ENCODE peak calls at places on chromosomes 2 and 18, in seven cellular contexts. J is body of pancreas; F is right lobe of liver; U is CD8-positive, alpha-beta T cell; W is HCT116; R is Peyer's patch; Z is GM23248. O is an unnamed sample. For H3K4me1, the result is how much of the 10 kb centered on the place peaks cover.

GRCh38 chr2:100422320-100422719 is 4.9 kb upstream of the CHST10 start:
- DNase-seq in W (peak), R (no peak), F (no peak), J (peak), U (no peak), Z (peak), O (no peak)

GRCh38 chr2:74387346-74387745 is 7.2 kb upstream of the DCTN1 start:
- DNase-seq in R (no peak), F (no peak), Z (peak), W (no peak), U (no peak), J (no peak), O (no peak)

GRCh38 chr2:42186378-42186777 is 17.2 kb downstream of the EML4 start:
- DNase-seq in R (no peak), W (no peak), J (no peak), Z (no peak), U (no peak), F (no peak), O (no peak)

GRCh38 chr2:69026026-69026425 is 13.0 kb downstream of the ANTXR1 start:
- DNase-seq in F (no peak), W (peak), J (peak), Z (peak), R (no peak), U (no peak), O (no peak)

GRCh38 chr2:223760838-223761502 is 76.4 kb downstream of the AP1S3 start:
- DNase-seq in Z (peak), R (peak), F (peak), U (peak), W (peak), J (peak), O (no peak)

GRCh38 chr18:79948719-79949411 is 2.6 kb downstream of the SLC66A2 start:
- DNase-seq in F (peak), W (no peak), U (no peak), Z (no peak), J (no peak), R (no peak), O (no peak)

GRCh38 chr2:127683056-127683455 is 7.7 kb upstream of the LIMS2 start:
- DNase-seq in R (no peak), U (no peak), W (no peak), F (no peak), J (no peak), Z (no peak), O (no peak)

GRCh38 chr18:36583155-36583745 is 245.6 kb downstream of the TPGS2 start:
- DNase-seq in U (no peak), F (no peak), R (no peak), W (no peak), Z (no peak), J (no peak), O (no peak)

GRCh38 chr18:23143059-23143831 is 8.0 kb downstream of the CABLES1 start:
- DNase-seq in Z (peak), U (no peak), R (no peak), W (peak), F (no peak), J (peak), O (no peak)

GRCh38 chr2:26172866-26173595 is at the start of gene GAREM2:
- DNase-seq in U (no peak), R (no peak), W (no peak), Z (peak), F (no peak), J (no peak), O (no peak)

GRCh38 chr2:157922341-157922740 is 46.2 kb upstream of the ACVR1 start:
- DNase-seq in F (no peak), J (no peak), Z (no peak), U (no peak), W (no peak), R (no peak), O (no peak)

GRCh38 chr2:173740639-173741038 is 224.5 kb downstream of the SP3 start:
- DNase-seq in J (no peak), W (no peak), R (no peak), U (no peak), F (no peak), Z (no peak), O (no peak)

GRCh38 chr2:64938607-64939285 is 50.5 kb upstream of the SLC1A4 start:
- DNase-seq in Z (no peak), J (no peak), R (no peak), U (no peak), F (no peak), W (no peak), O (no peak)

GRCh38 chr2:177636672-177637071 is 244.1 kb downstream of the AGPS start:
- DNase-seq in W (no peak), F (no peak), U (no peak), J (no peak), Z (no peak), R (no peak), O (no peak)

GRCh38 chr2:227406177-227407031 is 18.7 kb upstream of the SCYGR1 start:
- DNase-seq in J (peak), U (no peak), W (peak), F (peak), R (no peak), Z (peak), O (no peak)

GRCh38 chr18:50170004-50170403 is 24.9 kb downstream of the MYO5B start:
- DNase-seq in U (no peak), J (no peak), F (no peak), W (no peak), R (no peak), Z (no peak), O (no peak)

GRCh38 chr2:31339696-31340095 is 74.8 kb downstream of the XDH start:
- DNase-seq in Z (no peak), W (no peak), R (no peak), U (no peak), J (no peak), F (no peak), O (no peak)

GRCh38 chr18:48454146-48454796 is 45.1 kb upstream of the ZBTB7C start:
- DNase-seq in F (no peak), Z (no peak), W (no peak), U (no peak), R (no peak), J (peak), O (no peak)

GRCh38 chr2:133130548-133131246 is 437.6 kb downstream of the NCKAP5 start:
- DNase-seq in J (no peak), W (no peak), F (no peak), R (no peak), U (no peak), Z (peak), O (no peak)

GRCh38 chr2:1436369-1436768 is 23.1 kb downstream of the TPO start:
- DNase-seq in U (no peak), R (no peak), J (no peak), Z (no peak), W (no peak), F (no peak), O (no peak)

GRCh38 chr2:176083796-176084261 is at the start of gene EVX2:
- DNase-seq in Z (no peak), U (no peak), J (no peak), W (no peak), R (no peak), F (no peak), O (no peak)

GRCh38 chr2:61328707-61329251 is 142.1 kb downstream of the USP34 start:
- DNase-seq in Z (peak), R (no peak), J (no peak), F (no peak), W (peak), U (no peak), O (no peak)

GRCh38 chr2:237451582-237452469 is 35.2 kb upstream of the MLPH start:
- DNase-seq in U (no peak), F (no peak), J (no peak), R (no peak), Z (no peak), W (no peak), O (no peak)

GRCh38 chr2:26628561-26629345 is 12.4 kb downstream of the CIB4 start:
- DNase-seq in J (peak), Z (no peak), W (no peak), F (no peak), U (no peak), R (no peak), O (no peak)

GRCh38 chr2:7736646-7737305 is 819.6 kb downstream of the RNF144A start:
- DNase-seq in J (no peak), Z (peak), R (no peak), F (no peak), U (no peak), W (no peak), O (no peak)

GRCh38 chr2:227163445-227163997 is 484 bp downstream of the COL4A4 start:
- DNase-seq in J (peak), Z (peak), U (no peak), F (no peak), R (peak), W (no peak), O (no peak)

GRCh38 chr2:157782057-157782845 is 93.9 kb downstream of the ACVR1 start:
- DNase-seq in W (no peak), Z (peak), J (no peak), U (no peak), R (no peak), F (no peak), O (no peak)

GRCh38 chr2:112184121-112184520 is 45.9 kb downstream of the FBLN7 start:
- DNase-seq in F (no peak), R (no peak), U (no peak), W (no peak), Z (no peak), J (no peak), O (no peak)

GRCh38 chr2:198098918-198099317 is 294.5 kb downstream of the PLCL1 start:
- DNase-seq in F (no peak), R (no peak), J (no peak), Z (peak), W (no peak), U (no peak), O (no peak)

GRCh38 chr18:73458186-73458964 is 590.6 kb upstream of the NETO1 start:
- DNase-seq in J (no peak), F (no peak), W (no peak), R (no peak), U (no peak), Z (peak), O (no peak)

GRCh38 chr2:45121236-45121927 is 112.1 kb upstream of the SIX2 start:
- DNase-seq in W (no peak), F (no peak), Z (no peak), U (no peak), R (no peak), J (no peak), O (no peak)

GRCh38 chr18:3048121-3048520 is 35.2 kb upstream of the LPIN2 start:
- DNase-seq in W (no peak), F (no peak), R (no peak), J (no peak), Z (no peak), U (no peak), O (no peak)

GRCh38 chr2:1081411-1082225 is 131.0 kb downstream of the SNTG2 start:
- DNase-seq in U (no peak), Z (peak), R (no peak), F (no peak), W (no peak), J (peak), O (no peak)

GRCh38 chr2:9753665-9754531 is 89.4 kb upstream of the TAF1B start:
- DNase-seq in W (no peak), F (no peak), U (peak), J (no peak), Z (no peak), R (peak), O (peak)

GRCh38 chr18:27862056-27862682 is 314.8 kb downstream of the CDH2 start:
- DNase-seq in Z (no peak), U (no peak), F (no peak), W (no peak), R (no peak), J (no peak), O (no peak)

GRCh38 chr2:230868947-230869690 is 4.4 kb downstream of the ITM2C start:
- DNase-seq in Z (no peak), U (no peak), R (peak), J (no peak), W (no peak), F (no peak), O (no peak)

GRCh38 chr18:12702221-12703095 is at the start of the genes CEP76 and PSMG2:
- DNase-seq in Z (peak), R (peak), U (peak), F (peak), J (peak), W (peak), O (peak)

DNA sequence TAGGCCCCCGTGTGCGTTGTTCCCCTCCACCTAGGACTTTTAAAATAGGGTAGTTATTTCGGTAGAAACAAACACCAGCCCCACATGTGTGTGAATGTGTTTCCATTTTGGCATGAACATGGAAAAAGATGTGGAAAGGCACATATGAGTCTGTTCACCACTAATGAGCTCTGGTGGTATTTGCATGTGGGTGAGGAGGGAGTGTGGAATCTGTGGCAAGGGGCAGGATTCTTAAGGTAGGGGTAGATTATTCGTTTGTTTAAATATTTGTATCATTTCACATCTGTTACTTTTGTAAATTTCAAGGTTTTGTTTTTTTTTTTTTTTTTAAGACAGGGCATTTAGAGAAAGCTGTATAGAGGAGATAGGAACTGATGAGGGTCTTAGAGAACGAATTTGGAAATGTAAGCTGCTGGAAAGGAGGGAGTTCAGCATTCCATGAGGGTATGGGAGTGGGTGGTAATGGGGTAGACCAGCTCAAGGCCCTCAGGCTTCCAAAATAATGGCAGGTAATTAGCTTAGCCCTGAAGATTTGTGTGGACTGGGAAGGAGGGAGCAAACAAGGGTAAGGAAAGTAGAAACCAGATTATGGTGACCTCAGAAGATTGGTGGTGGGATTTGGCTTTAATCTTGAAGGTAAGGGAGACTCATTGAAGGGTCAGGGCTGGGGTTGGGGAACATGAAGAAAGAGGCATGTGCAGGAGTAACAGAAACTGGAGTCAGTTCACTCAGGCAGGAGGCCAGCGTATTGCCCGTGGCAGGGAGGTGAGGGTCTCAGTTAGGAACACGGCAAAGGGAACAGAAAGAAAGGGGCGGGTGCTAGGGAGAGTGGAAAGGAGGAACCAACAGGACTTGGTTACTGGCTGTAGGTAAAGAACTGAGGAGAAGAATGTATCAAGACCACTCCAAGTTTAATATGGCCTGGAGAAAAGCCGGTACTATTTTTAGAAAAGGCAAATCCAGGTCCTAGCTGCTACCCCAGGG is 123.6 kb downstream of the PLB1 start:
- DNase-seq in Z (no peak), U (no peak), W (no peak), F (no peak), R (no peak), J (no peak), O (no peak)
- H3K4me1 ChIP-seq in Z (under half), U (half or more), W (under half), F (under half), R (under half), J (under half), O (half or more)

GRCh38 chr2:47309472-47309951 is 93.4 kb upstream of the MSH2 start:
- DNase-seq in U (no peak), F (no peak), W (no peak), R (no peak), Z (no peak), J (no peak), O (no peak)
- H3K4me3 ChIP-seq in U (no peak), F (no peak), W (no peak), R (no peak), Z (no peak), J (no peak), O (no peak)

GRCh38 chr18:31245820-31246219 is 72.1 kb upstream of the DSG1 start:
- DNase-seq in W (no peak), J (no peak), F (no peak), R (no peak), U (no peak), Z (no peak), O (no peak)
- H3K27ac ChIP-seq in W (no peak), J (no peak), F (no peak), R (no peak), U (no peak), Z (no peak), O (no peak)

GRCh38 chr2:95337829-95338228 is 40.7 kb downstream of the KCNIP3 start:
- DNase-seq in U (no peak), J (no peak), F (peak), R (no peak), Z (no peak), W (no peak), O (no peak)
- H3K4me1 ChIP-seq in U (under half), J (under half), F (under half), R (under half), Z (under half), W (under half), O (under half)

GRCh38 chr2:40032650-40033319 is 253.7 kb upstream of the THUMPD2 start:
- DNase-seq in R (no peak), F (no peak), Z (peak), U (no peak), W (no peak), J (no peak), O (no peak)

GRCh38 chr2:40033781-40034180 is 254.7 kb upstream of the THUMPD2 start:
- DNase-seq in U (no peak), R (no peak), J (no peak), F (no peak), Z (peak), W (no peak), O (no peak)

GRCh38 chr2:40030451-40030975 is 251.5 kb upstream of the THUMPD2 start:
- DNase-seq in U (no peak), W (no peak), R (no peak), Z (no peak), F (no peak), J (no peak), O (no peak)

GRCh38 chr2:40027968-40028367 is 248.9 kb upstream of the THUMPD2 start:
- DNase-seq in Z (peak), R (no peak), F (no peak), W (no peak), J (no peak), U (no peak), O (no peak)

DNA sequence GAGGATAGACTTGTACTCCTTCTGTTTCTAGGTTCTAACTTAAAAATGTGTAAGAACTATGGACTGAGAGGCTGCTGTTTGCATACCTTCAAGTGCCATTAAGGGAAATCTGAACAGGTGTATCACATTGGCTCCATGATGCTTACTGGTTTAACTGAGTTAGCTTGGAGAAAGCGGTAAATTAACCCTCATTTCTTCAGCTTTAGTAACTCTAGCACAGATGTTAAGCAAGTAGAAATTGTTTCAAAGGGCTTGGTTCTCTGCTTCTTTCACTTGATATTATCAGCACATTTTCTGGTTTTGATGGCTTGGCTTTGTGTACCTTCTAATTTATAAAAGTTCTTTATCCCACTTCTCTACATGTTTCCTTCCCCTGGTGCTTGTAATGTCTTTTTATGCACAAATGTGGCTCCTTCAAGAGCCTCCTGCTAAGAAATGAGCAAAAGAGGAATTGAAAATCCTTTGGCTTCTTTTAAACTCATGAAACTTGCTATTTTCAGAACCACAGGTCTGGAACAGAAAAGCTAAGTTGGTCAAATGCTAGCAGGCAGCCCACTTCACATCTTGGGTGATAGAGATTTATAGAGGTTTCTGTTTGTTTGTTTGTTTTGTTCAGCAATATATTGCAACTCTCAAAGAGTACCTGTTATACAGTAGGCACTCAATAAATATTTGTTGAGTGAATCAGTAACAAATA is 249.9 kb upstream of the THUMPD2 start:
- DNase-seq in R (no peak), U (no peak), Z (no peak), F (no peak), J (no peak), W (no peak), O (no peak)
- H3K4me3 ChIP-seq in R (no peak), U (no peak), Z (no peak), F (no peak), J (no peak), W (no peak), O (no peak)